ENCODE peak calls at places on chromosomes 13 and 19, in eight cellular contexts. Z is prostate gland, V is OCI-LY7, A is BJ, P is epithelial cell of proximal tubule, L is mucosa of descending colon, X is heart left ventricle, C is left ventricle myocardium inferior. H is an unnamed sample.

GRCh38 chr13:75481176-75482069 is 546 bp downstream of the TBC1D4 start:
- DNase-seq in Z (peak), V (peak), A (no peak), P (no peak), L (peak), X (peak), C (peak), H (no peak)

GRCh38 chr13:46179576-46180368 is 2.2 kb downstream of the LCP1 start:
- DNase-seq in Z (no peak), V (peak), A (no peak), P (no peak), L (peak), X (peak), C (peak), H (no peak)

GRCh38 chr13:49678172-49678914 is 12.9 kb downstream of the EBPL start:
- DNase-seq in Z (no peak), V (no peak), A (no peak), P (no peak), L (no peak), X (no peak), C (no peak), H (no peak)

GRCh38 chr13:62510906-62511655 is 1095.4 kb upstream of the PCDH20 start:
- DNase-seq in Z (no peak), V (no peak), A (no peak), P (no peak), L (no peak), X (no peak), C (no peak), H (no peak)

GRCh38 chr19:33794578-33795369 is 1.9 kb upstream of the KCTD15 start:
- DNase-seq in Z (no peak), V (no peak), A (no peak), P (no peak), L (peak), X (peak), C (peak), H (peak)

GRCh38 chr19:5306531-5306930 is 34.1 kb downstream of the PTPRS start:
- DNase-seq in Z (no peak), V (no peak), A (no peak), P (no peak), L (no peak), X (no peak), C (no peak), H (no peak)

GRCh38 chr13:105591308-105591707 is 944.2 kb downstream of the EFNB2 start:
- DNase-seq in Z (no peak), V (no peak), A (no peak), P (no peak), L (no peak), X (no peak), C (no peak), H (no peak)

GRCh38 chr13:20340759-20341161 is 108.6 kb upstream of the GJB6 start:
- DNase-seq in Z (no peak), V (no peak), A (no peak), P (no peak), L (no peak), X (no peak), C (no peak), H (peak)

GRCh38 chr19:30273184-30273583 is 99.0 kb upstream of the ZNF536 start:
- DNase-seq in Z (no peak), V (no peak), A (no peak), P (no peak), L (no peak), X (no peak), C (no peak), H (no peak)

GRCh38 chr19:11234486-11235075 is 4.8 kb upstream of the ANGPTL8 start:
- DNase-seq in Z (no peak), V (peak), A (no peak), P (no peak), L (no peak), X (no peak), C (no peak), H (no peak)

GRCh38 chr19:35675589-35676140 is 9.3 kb downstream of the UPK1A start:
- DNase-seq in Z (no peak), V (no peak), A (no peak), P (no peak), L (no peak), X (no peak), C (no peak), H (no peak)

GRCh38 chr13:20128459-20128927 is 32.4 kb downstream of the GJA3 start:
- DNase-seq in Z (peak), V (no peak), A (no peak), P (no peak), L (peak), X (no peak), C (no peak), H (no peak)

GRCh38 chr19:17582613-17583012 is 27.2 kb downstream of the COLGALT1 start:
- DNase-seq in Z (no peak), V (no peak), A (no peak), P (no peak), L (no peak), X (no peak), C (no peak), H (no peak)

GRCh38 chr13:31007392-31007791 is 74.9 kb downstream of the TEX26 start:
- DNase-seq in Z (no peak), V (no peak), A (no peak), P (no peak), L (no peak), X (no peak), C (no peak), H (no peak)

GRCh38 chr13:104597554-104598240 is 1531.5 kb upstream of the SLC10A2 start:
- DNase-seq in Z (no peak), V (no peak), A (no peak), P (no peak), L (no peak), X (no peak), C (no peak), H (no peak)

GRCh38 chr19:10677796-10678195 is 23.4 kb upstream of the QTRT1 start:
- DNase-seq in Z (peak), V (no peak), A (no peak), P (no peak), L (no peak), X (no peak), C (no peak), H (no peak)

GRCh38 chr19:3663838-3664237 is 36.4 kb downstream of the PIP5K1C start:
- DNase-seq in Z (no peak), V (no peak), A (no peak), P (no peak), L (no peak), X (no peak), C (no peak), H (no peak)

GRCh38 chr19:18895828-18896341 is at the start of gene CERS1:
- DNase-seq in Z (no peak), V (no peak), A (no peak), P (no peak), L (no peak), X (no peak), C (no peak), H (no peak)

GRCh38 chr13:72139192-72139591 is 272.2 kb upstream of the DACH1 start:
- DNase-seq in Z (no peak), V (no peak), A (no peak), P (no peak), L (no peak), X (no peak), C (no peak), H (no peak)

GRCh38 chr13:31947105-31947504 is 84.5 kb upstream of the FRY start:
- DNase-seq in Z (no peak), V (no peak), A (no peak), P (no peak), L (no peak), X (no peak), C (no peak), H (no peak)

GRCh38 chr19:17077447-17078028 is 2.0 kb downstream of the MYO9B start:
- DNase-seq in Z (no peak), V (no peak), A (no peak), P (no peak), L (no peak), X (no peak), C (no peak), H (no peak)

GRCh38 chr19:13098291-13099072 is 4.2 kb downstream of the LYL1 start:
- DNase-seq in Z (peak), V (no peak), A (no peak), P (no peak), L (peak), X (no peak), C (no peak), H (peak)

GRCh38 chr13:31385534-31385933 is 185.8 kb downstream of the B3GLCT start:
- DNase-seq in Z (no peak), V (no peak), A (no peak), P (no peak), L (no peak), X (no peak), C (no peak), H (no peak)

GRCh38 chr13:29918845-29919244 is 68.4 kb upstream of the UBL3 start:
- DNase-seq in Z (peak), V (no peak), A (peak), P (peak), L (no peak), X (no peak), C (no peak), H (peak)

GRCh38 chr13:46698910-46699460 is 98.0 kb downstream of the ESD start:
- DNase-seq in Z (no peak), V (no peak), A (no peak), P (no peak), L (no peak), X (no peak), C (no peak), H (peak)

GRCh38 chr13:112968380-112968909 is 569 bp upstream of the MCF2L start:
- DNase-seq in Z (peak), V (peak), A (no peak), P (no peak), L (peak), X (peak), C (peak), H (no peak)

GRCh38 chr13:109276261-109276660 is 510.1 kb downstream of the IRS2 start:
- DNase-seq in Z (no peak), V (no peak), A (no peak), P (no peak), L (no peak), X (no peak), C (no peak), H (no peak)

GRCh38 chr13:45224181-45224580 is 23.3 kb upstream of the KCTD4 start:
- DNase-seq in Z (no peak), V (no peak), A (no peak), P (no peak), L (no peak), X (no peak), C (no peak), H (no peak)

GRCh38 chr13:24764276-24764630 is 284 bp downstream of the RNF17 start:
- DNase-seq in Z (no peak), V (no peak), A (no peak), P (no peak), L (no peak), X (no peak), C (no peak), H (no peak)

GRCh38 chr19:38805180-38805579 is 7.6 kb downstream of the LGALS4 start:
- DNase-seq in Z (no peak), V (no peak), A (no peak), P (no peak), L (peak), X (no peak), C (no peak), H (peak)

GRCh38 chr19:30999726-31000125 is 349.5 kb downstream of the TSHZ3 start:
- DNase-seq in Z (no peak), V (no peak), A (peak), P (no peak), L (no peak), X (no peak), C (no peak), H (no peak)

GRCh38 chr13:111542530-111543341 is 222.3 kb downstream of the TEX29 start:
- DNase-seq in Z (no peak), V (no peak), A (no peak), P (no peak), L (no peak), X (no peak), C (no peak), H (no peak)

GRCh38 chr13:27956576-27957300 is 12.4 kb downstream of the CDX2 start:
- DNase-seq in Z (no peak), V (no peak), A (no peak), P (no peak), L (no peak), X (no peak), C (no peak), H (no peak)

GRCh38 chr13:27953671-27954405 is 15.3 kb downstream of the CDX2 start:
- DNase-seq in Z (peak), V (no peak), A (no peak), P (no peak), L (peak), X (peak), C (peak), H (peak)

GRCh38 chr13:27954406-27954851 is 14.7 kb downstream of the CDX2 start:
- DNase-seq in Z (no peak), V (no peak), A (no peak), P (no peak), L (peak), X (no peak), C (no peak), H (peak)

GRCh38 chr13:27952931-27953670 is 16.0 kb downstream of the CDX2 start:
- DNase-seq in Z (no peak), V (no peak), A (no peak), P (no peak), L (peak), X (no peak), C (no peak), H (no peak)

GRCh38 chr13:27955192-27955591 is 13.9 kb downstream of the CDX2 start:
- DNase-seq in Z (no peak), V (no peak), A (no peak), P (no peak), L (no peak), X (no peak), C (no peak), H (no peak)
- H3K4me3 ChIP-seq in Z (no peak), V (no peak), A (no peak), P (no peak), L (no peak), X (no peak), C (no peak), H (no peak)

GRCh38 chr19:47432091-47432490 is 12.8 kb upstream of the MEIS3 start:
- DNase-seq in Z (no peak), V (no peak), A (no peak), P (no peak), L (no peak), X (peak), C (no peak), H (no peak)

GRCh38 chr19:47429140-47429793 is 9.9 kb upstream of the MEIS3 start:
- DNase-seq in Z (no peak), V (no peak), A (no peak), P (no peak), L (no peak), X (no peak), C (no peak), H (no peak)

GRCh38 chr19:47428177-47428894 is 9.0 kb upstream of the MEIS3 start:
- DNase-seq in Z (peak), V (peak), A (peak), P (peak), L (peak), X (peak), C (peak), H (peak)

GRCh38 chr19:47432499-47432898 is 13.2 kb upstream of the MEIS3 start:
- DNase-seq in Z (no peak), V (no peak), A (no peak), P (no peak), L (no peak), X (no peak), C (no peak), H (no peak)

GRCh38 chr19:47430041-47430802 is 10.9 kb upstream of the MEIS3 start:
- DNase-seq in Z (peak), V (no peak), A (no peak), P (no peak), L (peak), X (peak), C (no peak), H (peak)
- TF ChIP-seq CTCF in Z (no peak), V (no peak), A (peak), P (peak), L (no peak), X (no peak), C (peak), H (peak)

GRCh38 chr19:1069009-1069779 is 2.2 kb downstream of the ARHGAP45 start:
- DNase-seq in Z (no peak), V (peak), A (no peak), P (no peak), L (peak), X (peak), C (peak), H (no peak)
- H3K4me3 ChIP-seq in Z (no peak), V (peak), A (no peak), P (no peak), L (no peak), X (peak), C (peak), H (no peak)

DNA sequence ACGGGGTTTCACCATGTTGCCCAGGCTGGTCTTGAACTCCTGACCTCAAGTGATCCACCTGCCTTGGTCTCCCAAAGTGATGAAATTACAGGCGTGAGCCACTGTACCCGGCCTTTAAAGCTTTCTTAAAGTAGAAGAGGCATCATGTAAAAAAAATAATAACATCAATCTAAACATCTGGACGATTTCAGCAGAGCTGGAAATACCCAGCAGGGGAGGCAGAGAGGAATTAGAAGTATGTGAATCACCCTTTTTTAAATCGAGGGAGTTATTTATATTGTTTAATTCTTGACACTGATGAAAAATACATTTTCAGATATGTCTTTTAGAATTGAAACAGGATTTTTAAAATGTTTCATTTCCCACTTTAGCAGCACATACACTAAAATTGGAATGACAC is 37.4 kb upstream of the MTIF3 start:
- DNase-seq in Z (no peak), V (no peak), A (no peak), P (no peak), L (no peak), X (no peak), C (no peak), H (no peak)
- TF ChIP-seq CTCF in Z (no peak), V (no peak), A (no peak), P (no peak), L (no peak), X (no peak), C (no peak), H (no peak)

GRCh38 chr13:96525715-96526114 is 435.8 kb downstream of the HS6ST3 start:
- DNase-seq in Z (no peak), V (no peak), A (no peak), P (no peak), L (no peak), X (no peak), C (no peak), H (no peak)
- H3K4me3 ChIP-seq in Z (no peak), V (no peak), A (no peak), P (no peak), L (no peak), X (no peak), C (no peak), H (no peak)